ENCODE peak calls at places on chromosomes 4 and X, in four cellular contexts. One of them, this sample, is unnamed. For H3K4me1 and H3K27me3, the result is how much of the 10 kb centered on the place peaks cover.

GRCh38 chr4:39354178-39354503 is 12.0 kb downstream of the RFC1 start:
- DNase-seq in HCT116: no peak
- DNase-seq in endothelial cell of umbilical vein: no peak
- DNase-seq in neural progenitor cell: no peak
- DNase-seq in this sample: peak

GRCh38 chr4:159229164-159229563 is 126.3 kb downstream of the RAPGEF2 start:
- DNase-seq in HCT116: no peak
- DNase-seq in endothelial cell of umbilical vein: peak
- DNase-seq in neural progenitor cell: peak
- DNase-seq in this sample: peak

GRCh38 chr4:132266374-132266773 is 882.7 kb upstream of the PCDH10 start:
- DNase-seq in HCT116: no peak
- DNase-seq in endothelial cell of umbilical vein: no peak
- DNase-seq in neural progenitor cell: no peak
- DNase-seq in this sample: no peak

GRCh38 chr4:1723131-1723801 is 1.9 kb downstream of the TACC3 start:
- DNase-seq in HCT116: no peak
- DNase-seq in endothelial cell of umbilical vein: no peak
- DNase-seq in neural progenitor cell: no peak
- DNase-seq in this sample: peak

GRCh38 chrX:114841051-114841450 is 176.4 kb downstream of the IL13RA2 start:
- DNase-seq in HCT116: no peak
- DNase-seq in endothelial cell of umbilical vein: no peak
- DNase-seq in neural progenitor cell: no peak
- DNase-seq in this sample: peak

GRCh38 chr4:1379801-1380331 is 26.4 kb downstream of the NKX1-1 start:
- DNase-seq in HCT116: no peak
- DNase-seq in endothelial cell of umbilical vein: no peak
- DNase-seq in neural progenitor cell: no peak
- DNase-seq in this sample: no peak

GRCh38 chr4:81682492-81682891 is 210.8 kb upstream of the RASGEF1B start:
- DNase-seq in HCT116: no peak
- DNase-seq in endothelial cell of umbilical vein: no peak
- DNase-seq in neural progenitor cell: peak
- DNase-seq in this sample: no peak

GRCh38 chr4:150960818-150961217 is 54.3 kb downstream of the LRBA start:
- DNase-seq in HCT116: no peak
- DNase-seq in endothelial cell of umbilical vein: peak
- DNase-seq in neural progenitor cell: peak
- DNase-seq in this sample: peak

GRCh38 chr4:149555146-149555545 is 260.5 kb downstream of the IQCM start:
- DNase-seq in HCT116: no peak
- DNase-seq in endothelial cell of umbilical vein: no peak
- DNase-seq in neural progenitor cell: no peak
- DNase-seq in this sample: peak

GRCh38 chrX:75483935-75484334 is 38.9 kb downstream of the ZDHHC15 start:
- DNase-seq in HCT116: no peak
- DNase-seq in endothelial cell of umbilical vein: no peak
- DNase-seq in neural progenitor cell: no peak
- DNase-seq in this sample: no peak

GRCh38 chr4:170853422-170854021 is 763.8 kb upstream of the AADAT start:
- DNase-seq in HCT116: peak
- DNase-seq in endothelial cell of umbilical vein: no peak
- DNase-seq in neural progenitor cell: peak
- DNase-seq in this sample: peak

GRCh38 chr4:75892508-75892907 is 9.7 kb downstream of the PPEF2 start:
- DNase-seq in HCT116: peak
- DNase-seq in endothelial cell of umbilical vein: no peak
- DNase-seq in neural progenitor cell: peak
- DNase-seq in this sample: no peak

GRCh38 chr4:149296503-149296902 is 519.1 kb downstream of the IQCM start:
- DNase-seq in HCT116: no peak
- DNase-seq in endothelial cell of umbilical vein: no peak
- DNase-seq in neural progenitor cell: no peak
- DNase-seq in this sample: peak

GRCh38 chrX:115367455-115367854 is 77.9 kb downstream of the LUZP4 start:
- DNase-seq in HCT116: no peak
- DNase-seq in endothelial cell of umbilical vein: peak
- DNase-seq in neural progenitor cell: no peak
- DNase-seq in this sample: peak

GRCh38 chrX:13721819-13722527 is 12.4 kb downstream of the TRAPPC2 start:
- DNase-seq in HCT116: no peak
- DNase-seq in endothelial cell of umbilical vein: no peak
- DNase-seq in neural progenitor cell: no peak
- DNase-seq in this sample: peak

GRCh38 chrX:83630662-83631061 is 122.6 kb downstream of the POU3F4 start:
- DNase-seq in HCT116: no peak
- DNase-seq in endothelial cell of umbilical vein: no peak
- DNase-seq in neural progenitor cell: no peak
- DNase-seq in this sample: no peak

GRCh38 chrX:109880629-109881028 is 122.3 kb upstream of the TMEM164 start:
- DNase-seq in HCT116: no peak
- DNase-seq in endothelial cell of umbilical vein: no peak
- DNase-seq in neural progenitor cell: no peak
- DNase-seq in this sample: no peak

GRCh38 chrX:91434351-91435168 is at the start of gene PABPC5:
- DNase-seq in HCT116: no peak
- DNase-seq in endothelial cell of umbilical vein: peak
- DNase-seq in neural progenitor cell: peak
- DNase-seq in this sample: peak
- H2AFZ ChIP-seq in HCT116: no peak
- H2AFZ ChIP-seq in endothelial cell of umbilical vein: peak
- H2AFZ ChIP-seq in neural progenitor cell: peak
- H2AFZ ChIP-seq in this sample: peak

GRCh38 chr4:145883173-145883572 is 55.5 kb downstream of the ZNF827 start:
- DNase-seq in HCT116: no peak
- DNase-seq in endothelial cell of umbilical vein: no peak
- DNase-seq in neural progenitor cell: no peak
- DNase-seq in this sample: no peak
- H3K4me1 ChIP-seq in HCT116: under half
- H3K4me1 ChIP-seq in endothelial cell of umbilical vein: under half
- H3K4me1 ChIP-seq in neural progenitor cell: under half
- H3K4me1 ChIP-seq in this sample: under half

GRCh38 chr4:3871181-3871852 is 105.1 kb downstream of the ADRA2C start:
- DNase-seq in HCT116: no peak
- DNase-seq in endothelial cell of umbilical vein: no peak
- DNase-seq in neural progenitor cell: peak
- DNase-seq in this sample: no peak
- H3K27me3 ChIP-seq in HCT116: under half
- H3K27me3 ChIP-seq in endothelial cell of umbilical vein: under half
- H3K27me3 ChIP-seq in neural progenitor cell: half or more
- H3K27me3 ChIP-seq in this sample: under half

DNA sequence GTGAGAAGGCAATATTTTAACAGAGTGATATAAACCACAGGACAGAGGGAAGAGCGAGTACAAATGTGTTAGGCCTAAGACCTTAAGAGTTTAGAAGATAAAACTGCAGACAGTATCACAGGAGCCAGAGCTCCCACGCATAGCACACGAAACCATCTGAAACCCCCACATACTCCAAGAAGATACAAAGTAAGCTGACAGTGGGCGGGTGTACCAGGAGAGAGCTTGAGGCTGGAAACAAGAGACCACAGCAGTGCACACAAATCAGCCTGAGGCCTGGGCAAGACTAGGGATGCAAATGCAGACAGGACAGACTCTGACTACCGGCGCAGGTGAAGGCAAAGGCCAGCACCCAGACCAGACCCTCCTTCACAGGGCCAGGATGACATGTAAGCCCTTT is 54.1 kb upstream of the ARHGAP24 start:
- DNase-seq in HCT116: no peak
- DNase-seq in endothelial cell of umbilical vein: no peak
- DNase-seq in neural progenitor cell: peak
- DNase-seq in this sample: no peak
- H2AFZ ChIP-seq in HCT116: no peak
- H2AFZ ChIP-seq in endothelial cell of umbilical vein: no peak
- H2AFZ ChIP-seq in neural progenitor cell: no peak
- H2AFZ ChIP-seq in this sample: no peak

DNA sequence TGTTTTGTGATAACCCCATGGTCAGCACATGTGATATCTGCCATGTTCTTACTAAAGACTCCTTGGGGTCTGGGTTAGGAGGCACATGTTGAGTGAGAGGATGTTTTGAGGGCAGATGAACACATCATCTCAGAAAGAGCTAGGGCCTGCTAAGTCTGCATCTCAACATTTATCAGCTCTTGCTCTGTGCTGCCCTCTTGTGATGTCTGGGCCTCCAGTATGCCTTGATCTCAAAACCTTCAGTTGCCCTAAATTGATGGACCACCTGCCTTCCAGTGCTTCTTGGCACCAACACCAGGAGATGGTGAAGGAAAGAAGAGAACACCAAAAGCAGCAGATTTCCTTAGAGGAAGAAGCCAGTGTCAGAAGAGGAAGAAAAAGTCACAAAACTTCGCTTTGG is 22.5 kb downstream of the MID1 start:
- DNase-seq in HCT116: no peak
- DNase-seq in endothelial cell of umbilical vein: peak
- DNase-seq in neural progenitor cell: peak
- DNase-seq in this sample: peak
- H3K4me1 ChIP-seq in HCT116: under half
- H3K4me1 ChIP-seq in endothelial cell of umbilical vein: under half
- H3K4me1 ChIP-seq in neural progenitor cell: under half
- H3K4me1 ChIP-seq in this sample: under half

DNA sequence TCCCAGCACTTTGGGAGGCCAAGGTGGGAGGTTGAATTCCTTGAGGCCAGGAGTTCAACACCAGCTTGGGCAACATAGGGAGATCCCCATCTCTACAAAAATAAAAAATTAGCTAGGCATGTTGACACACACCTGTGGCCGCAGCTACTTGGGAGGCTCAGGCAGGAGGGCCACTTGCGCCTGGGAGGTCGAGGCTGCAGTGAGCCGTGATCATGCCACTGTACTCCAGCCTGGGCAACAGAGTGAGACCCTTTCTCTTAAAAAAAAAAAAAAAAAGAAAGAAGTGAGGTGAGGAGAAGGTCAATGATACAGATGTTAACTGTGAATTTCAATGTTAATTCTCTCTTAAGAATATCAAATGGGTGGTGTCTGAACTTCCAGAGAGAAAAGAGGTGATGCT is 15.1 kb upstream of the AP1S2 start:
- DNase-seq in HCT116: no peak
- DNase-seq in endothelial cell of umbilical vein: no peak
- DNase-seq in neural progenitor cell: no peak
- DNase-seq in this sample: no peak
- H3K27me3 ChIP-seq in HCT116: under half
- H3K27me3 ChIP-seq in endothelial cell of umbilical vein: under half
- H3K27me3 ChIP-seq in neural progenitor cell: under half
- H3K27me3 ChIP-seq in this sample: under half

This sample was measured in fibroblast of lung.